ENCODE peak calls at places on chromosomes 13 and 19, in nine cellular contexts. H, N, A, D, W, G, O, K and R are unnamed samples.
A peak's percentile ranks its signal among the peaks of the same experiment; 100 is the strongest.

GRCh38 chr19:30253581-30253996 is 118.6 kb upstream of the ZNF536 start:
- DNase-seq in H (no peak), N (peak; percentile 42), A (no peak), D (no peak), W (no peak), G (no peak), O (no peak), K (peak; percentile 18), R (no peak)

GRCh38 chr13:28678809-28679208 is 19.9 kb downstream of the POMP start:
- DNase-seq in H (no peak), N (no peak), A (no peak), D (no peak), W (no peak), G (no peak), O (no peak), K (no peak), R (no peak)

GRCh38 chr13:76965759-76966421 is 17.6 kb downstream of the ACOD1 start:
- DNase-seq in H (no peak), N (no peak), A (no peak), D (peak; percentile 70), W (no peak), G (peak; percentile 50), O (peak; percentile 90), K (peak; percentile 71), R (no peak)

GRCh38 chr13:39565036-39565949 is 37.7 kb downstream of the LHFPL6 start:
- DNase-seq in H (no peak), N (peak; percentile 19), A (no peak), D (peak; percentile 89), W (no peak), G (no peak), O (peak; percentile 95), K (peak; percentile 62), R (no peak)

GRCh38 chr19:23415561-23416191 is 20.4 kb upstream of the ZNF91 start:
- DNase-seq in H (no peak), N (peak; percentile 94), A (no peak), D (no peak), W (peak; percentile 58), G (peak; percentile 31), O (no peak), K (peak; percentile 78), R (peak; percentile 72)

GRCh38 chr19:1353144-1353543 is 30.6 kb upstream of the NDUFS7 start:
- DNase-seq in H (no peak), N (no peak), A (no peak), D (no peak), W (no peak), G (no peak), O (no peak), K (no peak), R (no peak)

GRCh38 chr19:33233056-33233873 is 7.6 kb upstream of the SLC7A10 start:
- DNase-seq in H (no peak), N (no peak), A (no peak), D (no peak), W (no peak), G (no peak), O (no peak), K (no peak), R (no peak)

GRCh38 chr13:40666058-40666904 is at the start of gene FOXO1:
- DNase-seq in H (peak; percentile 65), N (peak; percentile 94), A (peak; percentile 89), D (peak; percentile 45), W (peak; percentile 91), G (peak; percentile 93), O (peak; percentile 81), K (peak; percentile 95), R (peak; percentile 93)

GRCh38 chr13:40639226-40639681 is 27.2 kb downstream of the FOXO1 start:
- DNase-seq in H (no peak), N (no peak), A (no peak), D (no peak), W (no peak), G (no peak), O (peak; percentile 60), K (no peak), R (no peak)

GRCh38 chr13:99018418-99019180 is 40.7 kb upstream of the DOCK9 start:
- DNase-seq in H (no peak), N (no peak), A (no peak), D (peak; percentile 44), W (no peak), G (no peak), O (peak; percentile 85), K (no peak), R (no peak)

GRCh38 chr19:49442354-49442753 is 1.0 kb upstream of the SLC17A7 start:
- DNase-seq in H (no peak), N (peak; percentile 67), A (peak; percentile 89), D (no peak), W (no peak), G (peak; percentile 52), O (no peak), K (no peak), R (peak; percentile 43)

GRCh38 chr13:33493672-33494365 is 208.3 kb upstream of the STARD13 start:
- DNase-seq in H (no peak), N (no peak), A (no peak), D (no peak), W (no peak), G (no peak), O (no peak), K (no peak), R (no peak)

GRCh38 chr19:8665468-8666213 is 33.0 kb downstream of the ACTL9 start:
- DNase-seq in H (no peak), N (no peak), A (no peak), D (no peak), W (no peak), G (no peak), O (no peak), K (no peak), R (no peak)

GRCh38 chr19:49421039-49421877 is 2.0 kb downstream of the PTH2 start:
- DNase-seq in H (no peak), N (peak; percentile 98), A (no peak), D (no peak), W (peak; percentile 69), G (peak; percentile 67), O (peak; percentile 63), K (peak; percentile 49), R (peak; percentile 93)

GRCh38 chr13:76968041-76968440 is 19.7 kb downstream of the ACOD1 start:
- DNase-seq in H (no peak), N (no peak), A (no peak), D (no peak), W (no peak), G (no peak), O (no peak), K (no peak), R (no peak)

DNA sequence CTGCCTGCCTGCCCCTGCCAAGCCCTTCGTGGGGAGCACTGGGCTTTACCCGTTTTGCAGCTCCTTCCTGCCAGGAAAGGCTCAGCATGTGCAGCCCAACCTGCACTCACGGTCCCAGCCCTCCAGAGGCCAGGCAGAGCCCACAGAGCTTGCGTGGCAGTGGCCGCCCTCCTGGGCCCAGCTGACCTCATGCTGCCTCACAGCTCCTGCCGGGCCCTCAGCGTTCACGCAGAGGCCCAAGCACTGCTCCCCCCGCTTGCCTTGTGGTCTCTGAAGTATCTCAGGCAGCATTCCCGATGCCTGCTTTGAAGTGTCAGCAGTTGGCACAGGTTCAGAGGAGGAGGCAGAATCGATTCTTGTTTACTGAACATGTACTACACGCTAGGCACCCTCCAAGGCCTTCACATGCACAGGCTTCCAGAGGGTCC is 32.5 kb downstream of the CAPN12 start:
- DNase-seq in H (no peak), N (no peak), A (no peak), D (peak; percentile 91), W (no peak), G (peak; percentile 60), O (peak; percentile 92), K (no peak), R (no peak)
- TF ChIP-seq CTCF in H (peak; percentile 19), N (no peak), A (no peak), D (no peak), W (no peak), G (no peak), O (peak; percentile 35), K (no peak), R (no peak)

DNA sequence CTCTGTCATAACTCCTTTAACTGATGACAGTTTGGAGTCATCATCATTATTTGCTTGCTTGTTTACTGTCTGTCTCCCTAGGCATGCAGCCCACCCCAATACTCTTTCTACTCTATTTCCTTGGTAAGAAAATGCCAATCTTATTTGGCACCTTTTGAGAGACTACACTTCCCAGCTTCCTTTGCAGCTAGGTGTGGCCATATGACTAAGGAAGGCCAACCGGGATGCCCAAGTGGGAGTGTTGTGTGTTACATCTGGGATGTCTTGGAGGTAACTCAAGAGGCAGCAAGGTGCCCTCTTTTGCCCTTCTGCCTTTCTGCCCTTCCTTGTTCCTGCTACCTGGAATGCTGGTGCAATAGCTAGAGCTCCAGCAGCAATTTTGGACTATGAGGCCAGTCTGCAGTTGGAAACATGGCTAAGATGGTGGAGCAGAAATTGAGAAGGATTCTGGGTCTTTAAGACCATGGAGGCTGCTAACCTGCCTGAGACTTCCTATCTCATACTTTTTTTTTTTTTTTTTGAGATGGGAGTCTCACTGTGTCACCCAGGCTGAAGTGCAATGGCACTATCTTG is 27.5 kb downstream of the C19orf81 start:
- DNase-seq in H (no peak), N (no peak), A (no peak), D (no peak), W (no peak), G (no peak), O (no peak), K (no peak), R (no peak)
- TF ChIP-seq CTCF in H (no peak), N (no peak), A (no peak), D (no peak), W (no peak), G (no peak), O (no peak), K (no peak), R (no peak)

GRCh38 chr19:55146648-55147218 is 2.3 kb downstream of the TNNT1 start:
- DNase-seq in H (no peak), N (peak; percentile 91), A (no peak), D (no peak), W (no peak), G (no peak), O (no peak), K (peak; percentile 44), R (peak; percentile 57)

GRCh38 chr19:55145241-55145640 is 3.8 kb downstream of the TNNT1 start:
- DNase-seq in H (no peak), N (no peak), A (no peak), D (no peak), W (no peak), G (no peak), O (no peak), K (no peak), R (no peak)

GRCh38 chr19:55149078-55150003 is at the start of gene TNNT1:
- DNase-seq in H (no peak), N (peak; percentile 78), A (no peak), D (no peak), W (no peak), G (no peak), O (no peak), K (peak; percentile 60), R (peak; percentile 56)

GRCh38 chr19:55147408-55148251 is 1.4 kb downstream of the TNNT1 start:
- DNase-seq in H (no peak), N (peak; percentile 83), A (no peak), D (no peak), W (no peak), G (no peak), O (no peak), K (no peak), R (no peak)

GRCh38 chr19:55146078-55146647 is 2.8 kb downstream of the TNNT1 start:
- DNase-seq in H (no peak), N (peak; percentile 75), A (no peak), D (no peak), W (no peak), G (no peak), O (no peak), K (no peak), R (peak; percentile 39)
- TF ChIP-seq CTCF in H (no peak), N (peak; percentile 82), A (no peak), D (peak; percentile 50), W (peak; percentile 65), G (peak; percentile 46), O (peak; percentile 71), K (peak; percentile 57), R (peak; percentile 51)

GRCh38 chr19:2557093-2557440 is 81.1 kb downstream of the GADD45B start:
- DNase-seq in H (no peak), N (no peak), A (no peak), D (no peak), W (no peak), G (no peak), O (no peak), K (no peak), R (no peak)
- TF ChIP-seq CTCF in H (no peak), N (no peak), A (no peak), D (no peak), W (no peak), G (no peak), O (no peak), K (no peak), R (no peak)